ENCODE peak calls at places on chromosomes 3 and 15, in four cellular contexts. Z is RWPE1, Y is fibroblast of lung, W is sigmoid colon. F is an unnamed sample.

GRCh38 chr3:95218484-95218883 is 1155.6 kb downstream of the NSUN3 start:
- DNase-seq in Z (no peak), Y (no peak), W (no peak), F (no peak)

GRCh38 chr3:52712291-52713212 is 6.6 kb downstream of the SPCS1 start:
- DNase-seq in Z (no peak), Y (no peak), W (no peak), F (no peak)

GRCh38 chr3:8501388-8502131 is at the start of gene LMCD1:
- DNase-seq in Z (peak), Y (peak), W (peak), F (peak)

GRCh38 chr15:73926191-73927002 is at the start of gene LOXL1:
- DNase-seq in Z (peak), Y (peak), W (peak), F (no peak)

GRCh38 chr15:100710744-100711478 is 108.5 kb downstream of the ASB7 start:
- DNase-seq in Z (no peak), Y (no peak), W (no peak), F (no peak)

GRCh38 chr3:196995646-196996355 is 27.2 kb upstream of the PIGZ start:
- DNase-seq in Z (no peak), Y (no peak), W (peak), F (no peak)

GRCh38 chr3:152728346-152728980 is 106.5 kb upstream of the P2RY1 start:
- DNase-seq in Z (no peak), Y (peak), W (no peak), F (no peak)

GRCh38 chr3:111739241-111739952 is 119.7 kb upstream of the PHLDB2 start:
- DNase-seq in Z (peak), Y (peak), W (peak), F (peak)

GRCh38 chr3:158713094-158713499 is 19.2 kb downstream of the RARRES1 start:
- DNase-seq in Z (no peak), Y (peak), W (no peak), F (no peak)

GRCh38 chr15:84605225-84605882 is 4.5 kb downstream of the ZSCAN2 start:
- DNase-seq in Z (no peak), Y (no peak), W (no peak), F (no peak)

GRCh38 chr15:58063612-58064011 is 1.9 kb downstream of the ALDH1A2 start:
- DNase-seq in Z (no peak), Y (no peak), W (no peak), F (no peak)

GRCh38 chr3:181230258-181230657 is 240.7 kb upstream of the DNAJC19 start:
- DNase-seq in Z (no peak), Y (no peak), W (no peak), F (no peak)

GRCh38 chr15:38252481-38253311 is at the start of gene SPRED1:
- DNase-seq in Z (peak), Y (no peak), W (peak), F (no peak)

GRCh38 chr3:16484216-16484615 is 29.3 kb downstream of the RFTN1 start:
- DNase-seq in Z (no peak), Y (peak), W (peak), F (no peak)

GRCh38 chr3:124885466-124886167 is 1.5 kb downstream of the ITGB5 start:
- DNase-seq in Z (no peak), Y (no peak), W (peak), F (no peak)

GRCh38 chr15:67063689-67064606 is 1.5 kb upstream of the SMAD3 start:
- DNase-seq in Z (no peak), Y (no peak), W (no peak), F (no peak)

GRCh38 chr3:78988324-78988723 is 779.5 kb downstream of the ROBO1 start:
- DNase-seq in Z (peak), Y (peak), W (no peak), F (no peak)

GRCh38 chr15:30859091-30859874 is 44.4 kb upstream of the FAN1 start:
- DNase-seq in Z (peak), Y (peak), W (no peak), F (no peak)

GRCh38 chr15:32730677-32731654 is 13.2 kb downstream of the GREM1 start:
- DNase-seq in Z (peak), Y (peak), W (no peak), F (peak)

GRCh38 chr3:16307832-16308531 is 43.0 kb downstream of the OXNAD1 start:
- DNase-seq in Z (no peak), Y (no peak), W (no peak), F (no peak)

GRCh38 chr15:69469467-69470191 is 17.0 kb downstream of the RPLP1 start:
- DNase-seq in Z (peak), Y (no peak), W (no peak), F (no peak)

GRCh38 chr3:98596902-98597500 is 3.6 kb upstream of the CPOX start:
- DNase-seq in Z (peak), Y (peak), W (no peak), F (no peak)

GRCh38 chr3:141487419-141488345 is 855 bp downstream of the RASA2 start:
- DNase-seq in Z (peak), Y (peak), W (peak), F (no peak)

GRCh38 chr3:160739079-160739478 is 17.0 kb upstream of the PPM1L start:
- DNase-seq in Z (no peak), Y (no peak), W (no peak), F (no peak)

GRCh38 chr15:71914092-71914491 is 103.7 kb downstream of the NR2E3 start:
- DNase-seq in Z (no peak), Y (no peak), W (no peak), F (no peak)

GRCh38 chr3:117278424-117279190 is 569.0 kb downstream of the TUSC7 start:
- DNase-seq in Z (peak), Y (peak), W (no peak), F (peak)

GRCh38 chr15:77032647-77033416 is 37.9 kb downstream of the PSTPIP1 start:
- DNase-seq in Z (no peak), Y (no peak), W (peak), F (no peak)

GRCh38 chr3:102229062-102229655 is 205.7 kb upstream of the ZPLD1 start:
- DNase-seq in Z (peak), Y (peak), W (peak), F (no peak)

GRCh38 chr3:61926913-61927312 is 365.5 kb downstream of the PTPRG start:
- DNase-seq in Z (no peak), Y (peak), W (no peak), F (no peak)

GRCh38 chr3:130850846-130851245 is 43.0 kb upstream of the ATP2C1 start:
- DNase-seq in Z (no peak), Y (no peak), W (no peak), F (no peak)

GRCh38 chr3:195176776-195177175 is 94.2 kb downstream of the XXYLT1 start:
- DNase-seq in Z (no peak), Y (no peak), W (peak), F (no peak)

GRCh38 chr3:144900366-144900765 is 928.7 kb downstream of the DIPK2A start:
- DNase-seq in Z (no peak), Y (peak), W (no peak), F (no peak)

GRCh38 chr15:25883860-25884259 is 20.7 kb upstream of the ATP10A start:
- DNase-seq in Z (peak), Y (peak), W (no peak), F (peak)

GRCh38 chr3:23553353-23553752 is 252.4 kb upstream of the UBE2E1 start:
- DNase-seq in Z (no peak), Y (no peak), W (no peak), F (no peak)

GRCh38 chr3:170055209-170055608 is 17.4 kb downstream of the GPR160 start:
- DNase-seq in Z (no peak), Y (no peak), W (no peak), F (peak)

GRCh38 chr15:65311760-65312159 is 7.3 kb downstream of the RNU5B-1 start:
- DNase-seq in Z (no peak), Y (no peak), W (no peak), F (no peak)

GRCh38 chr3:53691885-53692284 is 154.3 kb downstream of the CHDH start:
- DNase-seq in Z (no peak), Y (no peak), W (no peak), F (no peak)

GRCh38 chr3:155805204-155805801 is 775 bp downstream of the C3orf33 start:
- DNase-seq in Z (no peak), Y (no peak), W (peak), F (no peak)

GRCh38 chr3:197478746-197479668 is 76.8 kb downstream of the BDH1 start:
- DNase-seq in Z (peak), Y (no peak), W (no peak), F (no peak)

GRCh38 chr3:186653984-186654383 is 11.8 kb upstream of the HRG start:
- DNase-seq in Z (no peak), Y (no peak), W (no peak), F (no peak)

GRCh38 chr3:4523710-4524422 is 30.7 kb downstream of the ITPR1 start:
- DNase-seq in Z (no peak), Y (no peak), W (no peak), F (no peak)
- H3K27ac ChIP-seq in Z (no peak), Y (no peak), W (peak), F (no peak)

GRCh38 chr3:58261954-58262666 is 24.5 kb downstream of the ABHD6 start:
- DNase-seq in Z (no peak), Y (no peak), W (no peak), F (no peak)
- H3K27ac ChIP-seq in Z (no peak), Y (no peak), W (peak), F (no peak)

DNA sequence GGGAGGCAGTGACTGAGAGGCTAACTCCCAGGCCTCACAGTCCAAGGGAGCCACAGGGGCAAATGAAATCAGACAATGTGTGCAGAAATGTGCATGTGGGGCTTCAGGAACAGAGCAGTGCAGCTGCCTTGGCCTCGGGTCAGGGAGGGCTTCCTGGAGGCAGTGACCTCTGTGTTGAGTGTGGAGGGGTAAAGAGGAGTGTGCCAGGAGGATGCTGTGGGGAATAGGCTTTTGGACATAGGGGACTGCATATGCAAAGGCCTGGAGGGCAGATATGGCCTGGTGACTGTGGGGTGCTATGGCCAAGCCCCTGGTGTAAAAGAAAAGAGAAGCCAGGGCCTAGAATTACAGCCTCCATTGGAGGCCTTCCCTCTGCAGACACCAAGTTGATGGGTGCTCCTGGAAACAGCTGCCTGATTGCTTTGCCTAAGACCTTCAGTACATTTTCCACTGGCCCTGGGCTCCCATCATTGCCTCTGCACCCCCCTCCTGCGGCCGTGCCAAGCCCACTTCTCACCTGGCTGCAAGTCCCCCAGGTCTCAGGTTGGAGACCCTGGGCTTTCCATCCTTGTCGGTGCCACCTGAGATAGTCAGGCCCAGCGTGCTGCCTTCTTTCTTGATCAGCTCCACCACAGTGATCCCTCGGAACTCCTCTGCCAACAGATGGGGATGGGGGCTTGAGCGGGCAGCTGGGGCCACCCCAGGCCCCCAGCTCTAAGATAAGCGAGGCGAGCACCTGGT is 15.1 kb downstream of the GRIP2 start:
- DNase-seq in Z (no peak), Y (no peak), W (peak), F (no peak)
- H3K27ac ChIP-seq in Z (no peak), Y (no peak), W (peak), F (no peak)

GRCh38 chr3:73143821-73144237 is 82.4 kb downstream of the EBLN2 start:
- DNase-seq in Z (no peak), Y (no peak), W (no peak), F (no peak)

GRCh38 chr3:73141531-73141930 is 80.1 kb downstream of the EBLN2 start:
- DNase-seq in Z (no peak), Y (no peak), W (no peak), F (no peak)

GRCh38 chr3:73144276-73144675 is 82.8 kb downstream of the EBLN2 start:
- DNase-seq in Z (no peak), Y (peak), W (no peak), F (no peak)

GRCh38 chr3:73143401-73143800 is 81.9 kb downstream of the EBLN2 start:
- DNase-seq in Z (no peak), Y (no peak), W (no peak), F (no peak)

GRCh38 chr3:73144828-73145227 is 83.4 kb downstream of the EBLN2 start:
- DNase-seq in Z (no peak), Y (no peak), W (no peak), F (no peak)
- H3K27ac ChIP-seq in Z (no peak), Y (no peak), W (no peak), F (no peak)

F was measured in epithelial cell of prostate.